ENCODE peak calls at places on chromosomes 5 and 9, in four cellular contexts. O is tibial nerve; F is stimulated activated CD4-positive, alpha-beta T cell treated with anti-CD3 and anti-CD28 coated beads, TNF-alpha, amount 100 ng/mL, for 4 hours; D is DMS153. X is an unnamed sample.

GRCh38 chr5:143413964-143414669 is 10.6 kb upstream of the NR3C1 start:
- DNase-seq in O (no peak), F (no peak), D (no peak), X (no peak)

GRCh38 chr5:171149772-171150171 is 159.3 kb upstream of the TLX3 start:
- DNase-seq in O (no peak), F (no peak), D (no peak), X (no peak)

GRCh38 chr9:22216730-22217160 is 207.6 kb upstream of the CDKN2B start:
- DNase-seq in O (no peak), F (no peak), D (no peak), X (no peak)

GRCh38 chr5:166349036-166349435 is 1942.4 kb upstream of the WWC1 start:
- DNase-seq in O (no peak), F (no peak), D (no peak), X (no peak)

GRCh38 chr5:38433160-38433861 is 123.1 kb downstream of the LIFR start:
- DNase-seq in O (no peak), F (no peak), D (no peak), X (no peak)

GRCh38 chr9:80605129-80605528 is 1033.4 kb downstream of the TLE4 start:
- DNase-seq in O (no peak), F (no peak), D (peak), X (no peak)

GRCh38 chr9:135914921-135915320 is 7.6 kb upstream of the CAMSAP1 start:
- DNase-seq in O (no peak), F (no peak), D (no peak), X (no peak)

GRCh38 chr5:158876263-158876942 is 223.3 kb downstream of the EBF1 start:
- DNase-seq in O (no peak), F (no peak), D (no peak), X (no peak)

GRCh38 chr9:27151693-27152397 is 42.8 kb downstream of the TEK start:
- DNase-seq in O (no peak), F (no peak), D (no peak), X (no peak)

GRCh38 chr9:2781336-2781735 is 62.6 kb downstream of the PUM3 start:
- DNase-seq in O (no peak), F (no peak), D (no peak), X (no peak)

GRCh38 chr5:172910828-172911627 is 48.2 kb upstream of the RPL26L1 start:
- DNase-seq in O (peak), F (no peak), D (no peak), X (no peak)

GRCh38 chr5:1827410-1828397 is 26.5 kb downstream of the NDUFS6 start:
- DNase-seq in O (no peak), F (no peak), D (no peak), X (no peak)

GRCh38 chr9:120702075-120702474 is 12.2 kb downstream of the MEGF9 start:
- DNase-seq in O (no peak), F (no peak), D (no peak), X (no peak)

GRCh38 chr9:38227656-38228055 is 158.6 kb upstream of the SHB start:
- DNase-seq in O (no peak), F (no peak), D (peak), X (peak)

GRCh38 chr9:134210908-134211810 is 46.8 kb upstream of the RNU6ATAC start:
- DNase-seq in O (no peak), F (no peak), D (no peak), X (no peak)

GRCh38 chr9:37192803-37193202 is 72.4 kb downstream of the ZCCHC7 start:
- DNase-seq in O (no peak), F (no peak), D (no peak), X (no peak)

GRCh38 chr5:169753795-169754194 is 116.7 kb downstream of the DOCK2 start:
- DNase-seq in O (no peak), F (no peak), D (no peak), X (no peak)

GRCh38 chr5:65059681-65060598 is 291.2 kb downstream of the CWC27 start:
- DNase-seq in O (no peak), F (no peak), D (no peak), X (no peak)

GRCh38 chr9:33136721-33137120 is 30.4 kb downstream of the B4GALT1 start:
- DNase-seq in O (no peak), F (no peak), D (no peak), X (no peak)

GRCh38 chr5:61228691-61229280 is 66.5 kb upstream of the SMIM15 start:
- DNase-seq in O (no peak), F (no peak), D (no peak), X (no peak)

GRCh38 chr9:114378016-114378415 is 9.8 kb downstream of the AKNA start:
- DNase-seq in O (no peak), F (no peak), D (no peak), X (no peak)

GRCh38 chr9:78393932-78394331 is 97.0 kb downstream of the PSAT1 start:
- DNase-seq in O (no peak), F (no peak), D (no peak), X (no peak)

GRCh38 chr5:59328801-59329296 is 564.7 kb downstream of the PDE4D start:
- DNase-seq in O (no peak), F (no peak), D (no peak), X (no peak)

GRCh38 chr5:103601314-103601713 is 38.7 kb upstream of the NUDT12 start:
- DNase-seq in O (no peak), F (no peak), D (no peak), X (no peak)

GRCh38 chr5:179885491-179886090 is 22.1 kb downstream of the TBC1D9B start:
- DNase-seq in O (no peak), F (no peak), D (no peak), X (no peak)

GRCh38 chr9:82031538-82032280 is 43.1 kb downstream of the SPATA31D1 start:
- DNase-seq in O (no peak), F (no peak), D (no peak), X (no peak)

GRCh38 chr5:152622628-152623027 is 217.5 kb upstream of the NMUR2 start:
- DNase-seq in O (no peak), F (no peak), D (no peak), X (no peak)

GRCh38 chr9:100602302-100602930 is 24.5 kb downstream of the CAVIN4 start:
- DNase-seq in O (no peak), F (no peak), D (peak), X (peak)

X was measured in NCI-H510A.